ENCODE peak calls at places on chromosomes 4 and X, in six cellular contexts. One of them, this sample, is unnamed.

GRCh38 chr4:23373269-23373668 is 516.6 kb downstream of the PPARGC1A start:
- DNase-seq in H9: no peak
- DNase-seq in neuronal stem cell: no peak
- DNase-seq in IMR-90: peak; percentile 4
- DNase-seq in H1: no peak
- DNase-seq in trophoblast cell: peak; percentile 61
- DNase-seq in this sample: peak; percentile 20

GRCh38 chrX:129781134-129782014 is 1.6 kb downstream of the SASH3 start:
- DNase-seq in H9: no peak
- DNase-seq in neuronal stem cell: no peak
- DNase-seq in IMR-90: no peak
- DNase-seq in H1: no peak
- DNase-seq in trophoblast cell: no peak
- DNase-seq in this sample: no peak

GRCh38 chrX:54950730-54951375 is 30.2 kb downstream of the TRO start:
- DNase-seq in H9: no peak
- DNase-seq in neuronal stem cell: no peak
- DNase-seq in IMR-90: no peak
- DNase-seq in H1: no peak
- DNase-seq in trophoblast cell: no peak
- DNase-seq in this sample: no peak

GRCh38 chrX:4710618-4711433 is 997.4 kb upstream of the PRKX start:
- DNase-seq in H9: peak; percentile 84
- DNase-seq in neuronal stem cell: no peak
- DNase-seq in IMR-90: no peak
- DNase-seq in H1: no peak
- DNase-seq in trophoblast cell: peak; percentile 82
- DNase-seq in this sample: no peak

GRCh38 chr4:4296283-4296846 is 6.3 kb downstream of the ZBTB49 start:
- DNase-seq in H9: no peak
- DNase-seq in neuronal stem cell: no peak
- DNase-seq in IMR-90: no peak
- DNase-seq in H1: no peak
- DNase-seq in trophoblast cell: no peak
- DNase-seq in this sample: no peak

GRCh38 chr4:156377036-156377700 is 423.5 kb upstream of the CTSO start:
- DNase-seq in H9: no peak
- DNase-seq in neuronal stem cell: no peak
- DNase-seq in IMR-90: peak; percentile 64
- DNase-seq in H1: no peak
- DNase-seq in trophoblast cell: no peak
- DNase-seq in this sample: peak; percentile 65

GRCh38 chr4:101232074-101232776 is 115.1 kb downstream of the PPP3CA start:
- DNase-seq in H9: no peak
- DNase-seq in neuronal stem cell: no peak
- DNase-seq in IMR-90: peak; percentile 79
- DNase-seq in H1: no peak
- DNase-seq in trophoblast cell: peak; percentile 16
- DNase-seq in this sample: peak; percentile 59

GRCh38 chrX:13923845-13924244 is 105.8 kb downstream of the GEMIN8 start:
- DNase-seq in H9: no peak
- DNase-seq in neuronal stem cell: no peak
- DNase-seq in IMR-90: no peak
- DNase-seq in H1: no peak
- DNase-seq in trophoblast cell: no peak
- DNase-seq in this sample: no peak

GRCh38 chrX:19569121-19569805 is 54.0 kb upstream of the MAP3K15 start:
- DNase-seq in H9: no peak
- DNase-seq in neuronal stem cell: no peak
- DNase-seq in IMR-90: no peak
- DNase-seq in H1: no peak
- DNase-seq in trophoblast cell: no peak
- DNase-seq in this sample: no peak

GRCh38 chr4:168765726-168766125 is 244.3 kb downstream of the CBR4 start:
- DNase-seq in H9: no peak
- DNase-seq in neuronal stem cell: no peak
- DNase-seq in IMR-90: peak; percentile 38
- DNase-seq in H1: no peak
- DNase-seq in trophoblast cell: no peak
- DNase-seq in this sample: no peak

GRCh38 chr4:88938138-88938537 is 118.8 kb downstream of the FAM13A start:
- DNase-seq in H9: no peak
- DNase-seq in neuronal stem cell: no peak
- DNase-seq in IMR-90: peak; percentile 96
- DNase-seq in H1: no peak
- DNase-seq in trophoblast cell: peak; percentile 70
- DNase-seq in this sample: peak; percentile 91

GRCh38 chr4:26406346-26406975 is 83.8 kb downstream of the CCKAR start:
- DNase-seq in H9: peak; percentile 67
- DNase-seq in neuronal stem cell: no peak
- DNase-seq in IMR-90: peak; percentile 36
- DNase-seq in H1: no peak
- DNase-seq in trophoblast cell: no peak
- DNase-seq in this sample: no peak

GRCh38 chrX:93695981-93696380 is 22.0 kb downstream of the FAM133A start:
- DNase-seq in H9: no peak
- DNase-seq in neuronal stem cell: no peak
- DNase-seq in IMR-90: no peak
- DNase-seq in H1: no peak
- DNase-seq in trophoblast cell: no peak
- DNase-seq in this sample: no peak

GRCh38 chr4:87275311-87275710 is 47.4 kb downstream of the HSD17B13 start:
- DNase-seq in H9: no peak
- DNase-seq in neuronal stem cell: no peak
- DNase-seq in IMR-90: no peak
- DNase-seq in H1: no peak
- DNase-seq in trophoblast cell: no peak
- DNase-seq in this sample: no peak

GRCh38 chr4:112589207-112589606 is 47.5 kb downstream of the ZGRF1 start:
- DNase-seq in H9: no peak
- DNase-seq in neuronal stem cell: no peak
- DNase-seq in IMR-90: peak; percentile 23
- DNase-seq in H1: no peak
- DNase-seq in trophoblast cell: no peak
- DNase-seq in this sample: peak; percentile 43

GRCh38 chrX:45527834-45528233 is 327.2 kb upstream of the DIPK2B start:
- DNase-seq in H9: no peak
- DNase-seq in neuronal stem cell: no peak
- DNase-seq in IMR-90: peak; percentile 29
- DNase-seq in H1: no peak
- DNase-seq in trophoblast cell: no peak
- DNase-seq in this sample: peak; percentile 6

GRCh38 chr4:70721747-70722146 is at the start of gene RUFY3:
- DNase-seq in H9: no peak
- DNase-seq in neuronal stem cell: no peak
- DNase-seq in IMR-90: peak; percentile 98
- DNase-seq in H1: no peak
- DNase-seq in trophoblast cell: no peak
- DNase-seq in this sample: peak; percentile 44

GRCh38 chrX:11190745-11191510 is 79.8 kb downstream of the HCCS start:
- DNase-seq in H9: no peak
- DNase-seq in neuronal stem cell: no peak
- DNase-seq in IMR-90: no peak
- DNase-seq in H1: no peak
- DNase-seq in trophoblast cell: no peak
- DNase-seq in this sample: no peak

GRCh38 chr4:159981457-159981856 is 878.6 kb downstream of the RAPGEF2 start:
- DNase-seq in H9: no peak
- DNase-seq in neuronal stem cell: no peak
- DNase-seq in IMR-90: no peak
- DNase-seq in H1: no peak
- DNase-seq in trophoblast cell: no peak
- DNase-seq in this sample: no peak
- H3K14ac ChIP-seq in H9: no peak overlapping the region
- H3K14ac ChIP-seq in neuronal stem cell: no peak overlapping the region
- H3K14ac ChIP-seq in IMR-90: no peak overlapping the region
- H3K14ac ChIP-seq in H1: no peak overlapping the region
- H3K14ac ChIP-seq in trophoblast cell: no peak overlapping the region
- H3K14ac ChIP-seq in this sample: no peak overlapping the region

GRCh38 chr4:10546-10870 is 42.6 kb upstream of the ZNF595 start:
- DNase-seq in H9: no peak
- DNase-seq in neuronal stem cell: no peak
- DNase-seq in IMR-90: no peak
- DNase-seq in H1: no peak
- DNase-seq in trophoblast cell: peak; percentile 62
- DNase-seq in this sample: no peak
- H3K14ac ChIP-seq in H9: no peak overlapping the region
- H3K14ac ChIP-seq in neuronal stem cell: no peak overlapping the region
- H3K14ac ChIP-seq in IMR-90: no peak overlapping the region
- H3K14ac ChIP-seq in H1: no peak overlapping the region
- H3K14ac ChIP-seq in trophoblast cell: no peak overlapping the region
- H3K14ac ChIP-seq in this sample: no peak overlapping the region

DNA sequence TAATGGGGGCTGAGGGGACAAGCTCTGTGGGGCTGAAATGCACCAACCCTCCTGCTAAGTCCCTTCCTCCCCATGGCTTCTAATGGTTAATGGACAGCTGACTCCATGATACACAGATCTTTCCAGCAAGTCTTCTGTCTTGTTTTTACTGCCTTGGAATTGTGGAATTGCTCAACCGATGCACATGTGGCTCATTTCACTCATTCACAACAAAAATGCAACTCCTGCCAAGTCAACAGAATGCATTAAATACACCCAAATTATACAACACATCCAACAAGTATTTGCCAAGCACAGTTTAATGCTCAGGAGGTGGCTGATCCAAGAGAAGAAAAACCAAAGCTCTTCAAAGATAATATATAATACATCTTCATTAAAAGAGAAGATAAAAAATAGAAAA is 61.9 kb upstream of the PAGE4 start:
- DNase-seq in H9: no peak
- DNase-seq in neuronal stem cell: no peak
- DNase-seq in IMR-90: no peak
- DNase-seq in H1: no peak
- DNase-seq in trophoblast cell: no peak
- DNase-seq in this sample: no peak
- H3K14ac ChIP-seq in H9: no peak overlapping the region
- H3K14ac ChIP-seq in neuronal stem cell: no peak overlapping the region
- H3K14ac ChIP-seq in IMR-90: no peak overlapping the region
- H3K14ac ChIP-seq in H1: no peak overlapping the region
- H3K14ac ChIP-seq in trophoblast cell: no peak overlapping the region
- H3K14ac ChIP-seq in this sample: no peak overlapping the region

GRCh38 chr4:143367863-143368262 is 31.2 kb downstream of the GAB1 start:
- DNase-seq in H9: no peak
- DNase-seq in neuronal stem cell: no peak
- DNase-seq in IMR-90: no peak
- DNase-seq in H1: no peak
- DNase-seq in trophoblast cell: no peak
- DNase-seq in this sample: no peak
- H3K14ac ChIP-seq in H9: no peak overlapping the region
- H3K14ac ChIP-seq in neuronal stem cell: no peak overlapping the region
- H3K14ac ChIP-seq in IMR-90: no peak overlapping the region
- H3K14ac ChIP-seq in H1: no peak overlapping the region
- H3K14ac ChIP-seq in trophoblast cell: no peak overlapping the region
- H3K14ac ChIP-seq in this sample: no peak overlapping the region

DNA sequence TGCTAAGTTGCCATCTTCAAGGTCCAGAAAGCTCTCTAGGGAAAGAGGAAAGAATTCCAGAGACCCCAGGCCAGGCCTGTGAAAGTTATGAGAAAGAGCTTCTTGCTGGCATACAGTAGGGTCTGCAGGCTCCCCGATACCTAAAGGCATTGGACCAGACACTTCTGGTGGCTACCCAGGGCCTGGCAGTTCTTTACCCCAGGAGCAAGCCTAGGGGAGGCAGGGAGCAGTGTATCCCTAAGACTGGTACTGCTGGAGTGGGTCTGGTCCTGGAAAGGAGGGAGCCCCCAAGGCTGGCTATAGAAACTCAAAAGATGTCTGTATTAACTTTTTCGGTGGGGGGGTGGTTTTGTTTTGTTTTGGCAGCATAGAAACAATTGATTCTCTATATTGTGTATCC is 19.8 kb upstream of the FAM193A start:
- DNase-seq in H9: no peak
- DNase-seq in neuronal stem cell: no peak
- DNase-seq in IMR-90: no peak
- DNase-seq in H1: no peak
- DNase-seq in trophoblast cell: no peak
- DNase-seq in this sample: no peak
- H3K14ac ChIP-seq in H9: no peak overlapping the region
- H3K14ac ChIP-seq in neuronal stem cell: no peak overlapping the region
- H3K14ac ChIP-seq in IMR-90: no peak overlapping the region
- H3K14ac ChIP-seq in H1: no peak overlapping the region
- H3K14ac ChIP-seq in trophoblast cell: no peak overlapping the region
- H3K14ac ChIP-seq in this sample: no peak overlapping the region

GRCh38 chr4:141283152-141283551 is 62.5 kb downstream of the ZNF330 start:
- DNase-seq in H9: no peak
- DNase-seq in neuronal stem cell: no peak
- DNase-seq in IMR-90: no peak
- DNase-seq in H1: no peak
- DNase-seq in trophoblast cell: no peak
- DNase-seq in this sample: no peak
- H3K14ac ChIP-seq in H9: no peak overlapping the region
- H3K14ac ChIP-seq in neuronal stem cell: no peak overlapping the region
- H3K14ac ChIP-seq in IMR-90: no peak overlapping the region
- H3K14ac ChIP-seq in H1: no peak overlapping the region
- H3K14ac ChIP-seq in trophoblast cell: no peak overlapping the region
- H3K14ac ChIP-seq in this sample: no peak overlapping the region

GRCh38 chr4:11376146-11376545 is 52.5 kb downstream of the HS3ST1 start:
- DNase-seq in H9: no peak
- DNase-seq in neuronal stem cell: no peak
- DNase-seq in IMR-90: no peak
- DNase-seq in H1: no peak
- DNase-seq in trophoblast cell: peak; percentile 62
- DNase-seq in this sample: no peak

GRCh38 chr4:11376571-11376970 is 52.1 kb downstream of the HS3ST1 start:
- DNase-seq in H9: no peak
- DNase-seq in neuronal stem cell: no peak
- DNase-seq in IMR-90: no peak
- DNase-seq in H1: no peak
- DNase-seq in trophoblast cell: peak; percentile 66
- DNase-seq in this sample: no peak
- H3K14ac ChIP-seq in H9: no peak overlapping the region
- H3K14ac ChIP-seq in neuronal stem cell: no peak overlapping the region
- H3K14ac ChIP-seq in IMR-90: no peak overlapping the region
- H3K14ac ChIP-seq in H1: no peak overlapping the region
- H3K14ac ChIP-seq in trophoblast cell: no peak overlapping the region
- H3K14ac ChIP-seq in this sample: no peak overlapping the region

DNA sequence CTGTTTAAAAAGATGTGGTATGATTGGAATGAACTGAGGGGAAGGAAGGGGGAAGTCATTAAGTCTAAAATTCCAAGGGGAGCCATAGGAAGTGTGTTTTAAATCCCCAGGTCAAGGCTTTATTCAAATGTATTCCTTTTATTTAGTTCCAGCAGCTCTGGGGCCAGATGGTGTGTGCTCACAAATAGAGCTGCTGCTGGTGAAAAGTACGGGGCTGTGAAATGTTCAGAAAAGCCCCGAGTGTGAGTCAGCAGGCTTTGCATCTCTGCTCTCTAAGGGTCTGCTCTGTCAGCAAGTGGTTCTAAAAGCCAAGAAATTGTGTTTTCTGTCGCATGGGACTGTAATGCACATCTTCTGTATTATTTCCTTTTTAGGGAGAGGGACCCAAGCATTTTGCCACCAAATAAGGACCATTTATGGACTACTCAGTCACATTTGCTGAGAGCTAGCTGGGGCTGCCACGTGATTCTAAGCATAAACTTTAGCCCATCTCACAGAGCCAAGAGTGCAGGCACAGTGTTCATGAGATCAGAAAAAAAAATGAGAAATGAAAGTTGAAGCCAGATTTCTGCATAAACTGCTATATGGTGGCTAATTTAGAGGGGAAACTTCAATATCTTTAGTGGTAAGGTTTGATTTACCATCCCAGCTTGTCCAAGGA is 82.9 kb upstream of the NHS start:
- DNase-seq in H9: no peak
- DNase-seq in neuronal stem cell: peak; percentile 0
- DNase-seq in IMR-90: no peak
- DNase-seq in H1: no peak
- DNase-seq in trophoblast cell: no peak
- DNase-seq in this sample: no peak
- H3K14ac ChIP-seq in H9: peak overlapping the region; percentile 73
- H3K14ac ChIP-seq in neuronal stem cell: no peak overlapping the region
- H3K14ac ChIP-seq in IMR-90: no peak overlapping the region
- H3K14ac ChIP-seq in H1: no peak overlapping the region
- H3K14ac ChIP-seq in trophoblast cell: no peak overlapping the region
- H3K14ac ChIP-seq in this sample: no peak overlapping the region

This sample was measured in mesenchymal stem cell.